ENCODE peak calls at places on chromosomes 7 and 10, in seven cellular contexts. R is T-helper 1 cell; F is effector CD4-positive, alpha-beta T cell; U is NCI-H345; O is AG04450; L is Ammon's horn; J is activated naive CD8-positive, alpha-beta T cell treated with anti-CD3 and anti-CD28 coated beads, Interleukin-2, amount 10 ng/mL, durations not matched to agents 7 days and 5 days. Y is an unnamed sample.

GRCh38 chr10:126259883-126260282 is 128.4 kb downstream of the ADAM12 start:
- DNase-seq in J (no peak), O (no peak), U (no peak), R (no peak), F (no peak), L (no peak), Y (no peak)

GRCh38 chr10:112977294-112977951 is 27.4 kb downstream of the TCF7L2 start:
- DNase-seq in J (no peak), L (no peak), O (no peak), F (no peak), U (no peak), R (no peak), Y (no peak)

GRCh38 chr7:151109094-151110048 is 23.1 kb downstream of the AGAP3 start:
- DNase-seq in L (no peak), O (no peak), F (no peak), R (no peak), J (no peak), U (no peak), Y (no peak)

GRCh38 chr10:132336064-132336746 is 4.2 kb downstream of the LRRC27 start:
- DNase-seq in L (peak), R (no peak), J (no peak), O (no peak), F (no peak), U (no peak), Y (no peak)

GRCh38 chr7:134789967-134790685 is 10.7 kb downstream of the CALD1 start:
- DNase-seq in J (no peak), F (no peak), R (no peak), O (peak), U (no peak), L (no peak), Y (no peak)

GRCh38 chr7:137975223-137975622 is 26.7 kb downstream of the CREB3L2 start:
- DNase-seq in L (peak), U (no peak), J (no peak), F (no peak), R (no peak), O (no peak), Y (peak)

GRCh38 chr7:131040467-131040932 is 287.2 kb upstream of the MKLN1 start:
- DNase-seq in L (peak), U (peak), R (no peak), O (peak), F (peak), J (no peak), Y (peak)

GRCh38 chr7:2520131-2520807 is 695 bp downstream of the LFNG start:
- DNase-seq in J (peak), R (no peak), U (peak), F (no peak), O (no peak), L (no peak), Y (no peak)

GRCh38 chr7:150940446-150941102 is 37.5 kb downstream of the KCNH2 start:
- DNase-seq in O (no peak), L (no peak), J (no peak), R (no peak), U (peak), F (no peak), Y (no peak)

GRCh38 chr7:148332191-148332590 is 258.4 kb upstream of the C7orf33 start:
- DNase-seq in O (no peak), U (no peak), F (no peak), R (no peak), L (no peak), J (no peak), Y (no peak)

GRCh38 chr10:62001898-62002297 is 100.4 kb downstream of the ARID5B start:
- DNase-seq in F (no peak), U (no peak), R (no peak), O (no peak), L (no peak), J (no peak), Y (no peak)

GRCh38 chr10:98158576-98158975 is 24.1 kb downstream of the R3HCC1L start:
- DNase-seq in R (no peak), L (no peak), F (no peak), J (no peak), U (no peak), O (no peak), Y (no peak)

GRCh38 chr7:6166443-6166871 is 106.0 kb downstream of the CYTH3 start:
- DNase-seq in F (no peak), O (no peak), R (no peak), U (peak), L (no peak), J (no peak), Y (no peak)

GRCh38 chr10:8044908-8045727 is 9.4 kb upstream of the GATA3 start:
- DNase-seq in O (no peak), L (no peak), F (no peak), R (no peak), U (no peak), J (peak), Y (no peak)

GRCh38 chr7:29771081-29771832 is 35.1 kb upstream of the WIPF3 start:
- DNase-seq in L (no peak), F (no peak), R (no peak), O (no peak), J (no peak), U (no peak), Y (no peak)

GRCh38 chr10:80474597-80474910 is 20.4 kb downstream of the TSPAN14 start:
- DNase-seq in O (no peak), F (no peak), J (no peak), U (no peak), R (no peak), L (no peak), Y (no peak)

GRCh38 chr7:119197872-119198527 is 973.5 kb downstream of the ANKRD7 start:
- DNase-seq in R (no peak), F (no peak), L (peak), O (no peak), U (peak), J (no peak), Y (peak)

GRCh38 chr7:128404826-128405344 is 4.9 kb downstream of the IMPDH1 start:
- DNase-seq in F (no peak), J (no peak), U (no peak), L (no peak), O (no peak), R (no peak), Y (no peak)

GRCh38 chr10:3060481-3060889 is 6.9 kb upstream of the PFKP start:
- DNase-seq in J (no peak), L (no peak), O (no peak), R (no peak), F (no peak), U (no peak), Y (no peak)

GRCh38 chr7:138246391-138246790 is 170.1 kb downstream of the AKR1D1 start:
- DNase-seq in R (no peak), U (no peak), O (no peak), L (no peak), J (no peak), F (no peak), Y (no peak)

GRCh38 chr7:147981072-147981813 is 609.3 kb upstream of the C7orf33 start:
- DNase-seq in J (no peak), O (no peak), L (no peak), F (no peak), U (no peak), R (no peak), Y (no peak)

GRCh38 chr10:82551501-82551900 is 676.5 kb downstream of the NRG3 start:
- DNase-seq in U (no peak), F (no peak), L (no peak), J (no peak), R (no peak), O (no peak), Y (no peak)

GRCh38 chr7:71867626-71868025 is 544.5 kb downstream of the CALN1 start:
- DNase-seq in L (no peak), U (no peak), R (no peak), F (no peak), J (no peak), O (no peak), Y (no peak)

GRCh38 chr7:26497801-26498596 is 206.3 kb downstream of the SNX10 start:
- DNase-seq in O (no peak), F (no peak), J (no peak), U (no peak), L (no peak), R (no peak), Y (no peak)

GRCh38 chr7:79272066-79272669 is 181.3 kb downstream of the MAGI2 start:
- DNase-seq in L (peak), J (no peak), U (peak), O (no peak), R (no peak), F (no peak), Y (peak)

GRCh38 chr10:111093741-111094380 is 17.0 kb downstream of the ADRA2A start:
- DNase-seq in R (no peak), F (no peak), U (no peak), L (no peak), O (no peak), J (no peak), Y (no peak)

GRCh38 chr7:79377097-79377496 is 76.4 kb downstream of the MAGI2 start:
- DNase-seq in J (no peak), F (no peak), L (no peak), R (no peak), U (no peak), O (no peak), Y (no peak)

GRCh38 chr10:11782793-11783557 is 40.2 kb upstream of the PROSER2 start:
- DNase-seq in L (peak), R (no peak), J (no peak), U (peak), F (no peak), O (peak), Y (peak)

GRCh38 chr10:124626759-124627380 is 117.3 kb downstream of the FAM53B start:
- DNase-seq in L (no peak), R (peak), O (no peak), U (peak), J (peak), F (no peak), Y (no peak)

GRCh38 chr7:111390000-111390399 is 172.3 kb downstream of the IMMP2L start:
- DNase-seq in U (no peak), R (no peak), O (no peak), F (no peak), L (no peak), J (no peak), Y (no peak)

GRCh38 chr7:124440081-124440480 is 325.5 kb downstream of the GPR37 start:
- DNase-seq in R (no peak), F (no peak), L (no peak), U (no peak), J (no peak), O (no peak), Y (no peak)

GRCh38 chr7:8204674-8205377 is 57.1 kb downstream of the ICA1 start:
- DNase-seq in F (no peak), L (no peak), O (no peak), R (no peak), U (no peak), J (no peak), Y (no peak)

GRCh38 chr7:139355320-139355719 is 4.4 kb upstream of the LUC7L2 start:
- DNase-seq in R (no peak), U (no peak), J (no peak), O (no peak), F (no peak), L (no peak), Y (no peak)

Y was measured in midbrain.